ENCODE peak calls at places on chromosomes 3 and 15, in six cellular contexts. O, N, P, A, T and Q are unnamed samples.

GRCh38 chr3:46396129-46396528 is 10.7 kb downstream of the CCR5AS start:
- DNase-seq in T (no peak), O (no peak), P (no peak), N (no peak), A (no peak), Q (no peak)

GRCh38 chr3:39205131-39205530 is 12.7 kb upstream of the XIRP1 start:
- DNase-seq in T (no peak), A (no peak), O (no peak), P (no peak), N (no peak), Q (no peak)

GRCh38 chr3:14789221-14789620 is 29.5 kb upstream of the FGD5 start:
- DNase-seq in A (no peak), P (no peak), N (no peak), T (no peak), O (no peak), Q (peak; percentile 11)

GRCh38 chr3:103992469-103992868 is 1374.2 kb upstream of the ALCAM start:
- DNase-seq in P (no peak), A (no peak), T (no peak), O (no peak), N (no peak), Q (no peak)

GRCh38 chr15:39641187-39641889 is 60.5 kb downstream of the THBS1 start:
- DNase-seq in N (no peak), T (no peak), O (no peak), A (no peak), P (no peak), Q (no peak)

GRCh38 chr3:195735036-195735695 is 14.4 kb downstream of the MUC20 start:
- DNase-seq in T (no peak), A (no peak), N (no peak), P (no peak), O (no peak), Q (no peak)

GRCh38 chr3:150631515-150632221 is 28.5 kb downstream of the SELENOT start:
- DNase-seq in O (no peak), A (no peak), P (no peak), T (no peak), N (no peak), Q (no peak)

GRCh38 chr15:34243226-34243625 is 18.4 kb downstream of the EMC4 start:
- DNase-seq in A (no peak), P (no peak), N (no peak), O (no peak), T (no peak), Q (no peak)

GRCh38 chr3:129106320-129106719 is 15.3 kb downstream of the RAB43 start:
- DNase-seq in O (no peak), P (no peak), N (no peak), A (no peak), T (no peak), Q (no peak)

GRCh38 chr15:37773111-37773860 is 161.2 kb upstream of the TMCO5A start:
- DNase-seq in T (no peak), O (no peak), P (no peak), A (no peak), N (no peak), Q (no peak)

GRCh38 chr3:138078901-138079344 is 36.5 kb downstream of the DZIP1L start:
- DNase-seq in N (no peak), A (no peak), T (no peak), O (no peak), P (no peak), Q (no peak)

GRCh38 chr3:197238842-197239241 is 59.6 kb downstream of the DLG1 start:
- DNase-seq in O (no peak), N (no peak), P (no peak), T (no peak), A (no peak), Q (no peak)

GRCh38 chr3:23537006-23537620 is 268.6 kb upstream of the UBE2E1 start:
- DNase-seq in O (no peak), A (no peak), T (no peak), P (no peak), N (peak; percentile 25), Q (no peak)

GRCh38 chr3:32646761-32647160 is 38.2 kb upstream of the CNOT10 start:
- DNase-seq in P (no peak), T (no peak), A (no peak), O (no peak), N (no peak), Q (no peak)

GRCh38 chr3:23590424-23590823 is 215.3 kb upstream of the UBE2E1 start:
- DNase-seq in O (no peak), N (no peak), T (no peak), A (peak; percentile 84), P (no peak), Q (no peak)

GRCh38 chr15:95300958-95301357 is 1029.5 kb upstream of the NR2F2 start:
- DNase-seq in O (no peak), N (no peak), P (no peak), T (no peak), A (no peak), Q (no peak)

GRCh38 chr3:188049890-188050530 is 103.9 kb upstream of the LPP start:
- DNase-seq in O (no peak), P (no peak), N (no peak), A (no peak), T (no peak), Q (no peak)

GRCh38 chr15:57298204-57298603 is 78.1 kb upstream of the CGNL1 start:
- DNase-seq in A (no peak), T (no peak), P (no peak), N (no peak), O (no peak), Q (no peak)

GRCh38 chr15:85706779-85707518 is 87.8 kb downstream of the KLHL25 start:
- DNase-seq in A (no peak), T (no peak), P (no peak), O (no peak), N (no peak), Q (peak; percentile 79)

GRCh38 chr15:54580643-54581042 is 602.4 kb downstream of the UNC13C start:
- DNase-seq in O (no peak), P (no peak), T (no peak), A (no peak), N (no peak), Q (no peak)

GRCh38 chr15:100777821-100778220 is 101.8 kb upstream of the ALDH1A3 start:
- DNase-seq in N (no peak), A (no peak), P (no peak), O (no peak), T (no peak), Q (no peak)

GRCh38 chr3:98914210-98915080 is 12.9 kb upstream of the DCBLD2 start:
- DNase-seq in T (no peak), N (no peak), A (no peak), O (no peak), P (no peak), Q (no peak)

GRCh38 chr3:123027292-123028232 is at the start of gene SEMA5B:
- DNase-seq in P (no peak), A (peak; percentile 82), O (peak; percentile 77), N (no peak), T (no peak), Q (no peak)

GRCh38 chr15:72319360-72319984 is 485 bp downstream of the CELF6 start:
- DNase-seq in P (peak; percentile 66), O (peak; percentile 80), A (no peak), T (no peak), N (no peak), Q (no peak)

GRCh38 chr3:46212101-46212500 is 4.0 kb upstream of the CCR1 start:
- DNase-seq in O (no peak), N (no peak), P (no peak), A (no peak), T (no peak), Q (no peak)

GRCh38 chr3:54819926-54820325 is 107.9 kb downstream of the LRTM1 start:
- DNase-seq in A (no peak), T (no peak), N (no peak), P (no peak), O (no peak), Q (no peak)

GRCh38 chr3:138848696-138849095 is 14.0 kb upstream of the PIK3CB start:
- DNase-seq in T (no peak), N (no peak), A (no peak), P (no peak), O (no peak), Q (no peak)

GRCh38 chr3:139532996-139533395 is 6.5 kb downstream of the RBP1 start:
- DNase-seq in O (no peak), T (no peak), A (no peak), N (peak; percentile 59), P (no peak), Q (no peak)

GRCh38 chr15:52240166-52240565 is 49.0 kb upstream of the GNB5 start:
- DNase-seq in O (no peak), N (no peak), T (no peak), P (no peak), A (no peak), Q (no peak)

GRCh38 chr3:124764746-124765145 is 34.5 kb downstream of the UMPS start:
- DNase-seq in A (no peak), O (no peak), N (no peak), P (no peak), T (no peak), Q (no peak)

GRCh38 chr15:33091983-33092688 is 102.4 kb downstream of the FMN1 start:
- DNase-seq in T (no peak), N (no peak), P (no peak), A (no peak), O (no peak), Q (no peak)